ENCODE peak calls at places on chromosomes 1 and 21, in six cellular contexts. F is ascending aorta, Z is H9, A is AG09309, X is fibroblast of mammary gland, S is endodermal cell. W is an unnamed sample.

GRCh38 chr1:5594056-5594956 is 397.9 kb downstream of the NPHP4 start:
- DNase-seq in F (no peak), Z (peak), A (no peak), X (no peak), S (no peak), W (peak)

GRCh38 chr21:36891123-36891522 is 75.3 kb downstream of the HLCS start:
- DNase-seq in F (no peak), Z (no peak), A (no peak), X (no peak), S (no peak), W (no peak)

GRCh38 chr1:170917373-170917772 is 18.0 kb upstream of the MROH9 start:
- DNase-seq in F (no peak), Z (no peak), A (no peak), X (no peak), S (no peak), W (no peak)

GRCh38 chr1:161440312-161440894 is 64.9 kb upstream of the FCGR2A start:
- DNase-seq in F (no peak), Z (peak), A (no peak), X (peak), S (peak), W (peak)

GRCh38 chr1:153962088-153963029 is 978 bp downstream of the SLC39A1 start:
- DNase-seq in F (no peak), Z (no peak), A (no peak), X (peak), S (peak), W (no peak)

GRCh38 chr1:153669606-153670005 is 1.2 kb downstream of the ILF2 start:
- DNase-seq in F (no peak), Z (no peak), A (no peak), X (no peak), S (no peak), W (no peak)

GRCh38 chr1:16249838-16250241 is 12.9 kb upstream of the CPLANE2 start:
- DNase-seq in F (no peak), Z (no peak), A (peak), X (peak), S (no peak), W (no peak)

GRCh38 chr21:16534408-16535099 is 804.8 kb downstream of the USP25 start:
- DNase-seq in F (no peak), Z (no peak), A (peak), X (peak), S (no peak), W (peak)

GRCh38 chr21:44701541-44701940 is 4.6 kb downstream of the KRTAP10-12 start:
- DNase-seq in F (no peak), Z (no peak), A (no peak), X (no peak), S (peak), W (peak)

GRCh38 chr1:244460195-244460594 is 878 bp upstream of the CATSPERE start:
- DNase-seq in F (no peak), Z (peak), A (no peak), X (peak), S (no peak), W (no peak)

GRCh38 chr1:2894381-2895041 is 93.0 kb upstream of the TTC34 start:
- DNase-seq in F (no peak), Z (no peak), A (no peak), X (no peak), S (no peak), W (no peak)

GRCh38 chr1:234940841-234941240 is 187.8 kb downstream of the TOMM20 start:
- DNase-seq in F (no peak), Z (no peak), A (no peak), X (no peak), S (no peak), W (no peak)

GRCh38 chr21:32516729-32517649 is 68.3 kb downstream of the TCP10L start:
- DNase-seq in F (no peak), Z (no peak), A (peak), X (peak), S (no peak), W (no peak)

DNA sequence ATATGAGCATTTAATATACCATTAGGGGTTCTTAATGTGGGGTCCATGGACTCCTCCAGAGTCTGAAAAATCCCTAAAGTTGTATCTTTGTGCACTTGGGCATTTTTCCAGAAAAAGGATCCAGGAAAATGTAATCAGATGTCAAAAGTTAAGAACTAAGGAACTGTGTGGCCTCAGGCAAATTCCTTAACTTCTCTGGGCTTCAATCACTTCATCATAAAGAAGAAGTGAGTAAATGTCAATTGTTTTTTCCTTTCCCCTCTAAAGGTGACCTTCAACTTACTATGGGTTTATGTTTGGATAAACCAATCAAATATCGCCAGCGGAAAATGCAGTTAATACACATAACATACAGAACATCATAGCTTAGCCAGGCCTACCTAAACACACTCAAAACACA is 2.5 kb downstream of the MAD2L2 start:
- DNase-seq in F (no peak), Z (no peak), A (no peak), X (no peak), S (no peak), W (no peak)
- TF ChIP-seq CTCF in F (no peak), Z (no peak), A (no peak), X (no peak), S (no peak), W (no peak)

DNA sequence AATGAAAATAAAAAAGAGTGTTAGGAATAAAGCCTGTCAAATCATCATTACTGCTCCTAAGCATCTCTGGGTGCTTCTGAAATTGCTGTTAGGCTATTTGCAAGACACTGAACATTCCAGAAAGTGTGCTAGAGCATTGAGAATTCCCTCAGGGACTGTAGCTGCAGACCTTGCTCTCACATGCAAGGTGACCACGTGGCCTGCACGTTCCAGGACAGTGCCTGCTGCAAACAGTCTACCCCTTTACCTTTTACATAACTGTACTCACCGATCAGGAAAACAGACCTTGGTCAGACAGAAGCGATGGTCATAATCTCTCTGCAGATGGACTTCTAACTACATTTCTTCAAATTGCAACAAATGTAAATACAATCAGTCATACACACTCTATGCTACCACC is 164.5 kb downstream of the PSMG1 start:
- DNase-seq in F (no peak), Z (no peak), A (no peak), X (no peak), S (no peak), W (no peak)
- TF ChIP-seq CTCF in F (no peak), Z (no peak), A (no peak), X (no peak), S (no peak), W (no peak)

GRCh38 chr1:79396901-79397300 is 390.4 kb upstream of the ADGRL4 start:
- DNase-seq in F (no peak), Z (no peak), A (no peak), X (no peak), S (no peak), W (no peak)
- TF ChIP-seq CTCF in F (no peak), Z (no peak), A (no peak), X (no peak), S (no peak), W (no peak)

GRCh38 chr1:44002165-44002564 is 10.8 kb downstream of the CCDC24 start:
- DNase-seq in F (no peak), Z (no peak), A (no peak), X (no peak), S (no peak), W (no peak)

GRCh38 chr1:44000266-44000665 is 8.9 kb downstream of the CCDC24 start:
- DNase-seq in F (no peak), Z (no peak), A (no peak), X (no peak), S (peak), W (no peak)

GRCh38 chr1:43997979-43998378 is 6.6 kb downstream of the CCDC24 start:
- DNase-seq in F (no peak), Z (no peak), A (no peak), X (no peak), S (no peak), W (no peak)

GRCh38 chr1:43999455-43999854 is 8.1 kb downstream of the CCDC24 start:
- DNase-seq in F (no peak), Z (no peak), A (no peak), X (no peak), S (no peak), W (no peak)

DNA sequence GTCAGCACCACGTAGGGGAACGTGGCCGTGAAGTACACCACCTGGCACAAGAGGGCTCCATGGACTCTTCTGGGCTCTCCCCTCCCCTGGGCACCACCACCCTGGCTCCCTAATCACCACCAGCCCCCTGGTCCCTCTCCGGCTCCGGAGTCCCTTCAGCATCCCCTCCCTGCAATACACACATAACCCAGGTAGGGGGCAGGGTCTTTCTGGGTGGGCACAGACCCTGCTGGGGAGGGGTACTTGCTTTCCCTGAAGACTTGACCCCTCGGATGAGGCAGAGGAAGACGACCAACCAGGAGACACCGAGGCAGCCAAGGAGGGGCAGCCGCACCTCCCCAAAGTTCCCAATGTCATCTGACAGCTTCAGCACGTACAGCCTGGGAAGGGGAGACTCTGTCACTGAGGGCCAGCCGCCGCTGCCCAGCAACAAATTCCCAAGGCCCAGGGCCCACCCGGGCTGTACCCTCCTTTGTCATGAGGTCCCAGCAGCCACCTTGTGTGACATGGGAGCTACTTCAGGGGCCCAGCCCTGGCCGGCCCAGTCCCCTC is 11.3 kb downstream of the CCDC24 start:
- DNase-seq in F (no peak), Z (peak), A (no peak), X (no peak), S (peak), W (no peak)
- TF ChIP-seq CTCF in F (no peak), Z (peak), A (peak), X (peak), S (peak), W (peak)

DNA sequence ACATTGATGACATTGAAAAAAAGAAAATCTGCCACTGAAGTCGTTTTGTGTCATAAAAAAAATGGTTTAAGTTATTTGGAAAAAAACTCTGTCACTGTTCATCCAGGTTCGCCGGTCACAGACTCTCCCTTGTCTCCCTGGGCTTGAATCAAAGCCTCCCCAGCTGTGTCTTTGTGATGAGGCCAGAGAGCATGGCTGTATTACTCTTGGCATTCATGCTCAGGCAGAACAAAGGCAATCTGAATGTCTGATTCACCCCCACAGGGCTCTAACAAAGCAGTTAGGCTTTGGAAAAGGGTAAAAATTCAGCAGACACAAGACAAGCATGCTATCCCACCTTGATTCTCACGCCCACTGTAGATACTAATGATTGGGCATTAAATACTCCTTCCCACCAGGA is 304.3 kb upstream of the PLD5 start:
- DNase-seq in F (no peak), Z (peak), A (no peak), X (no peak), S (no peak), W (no peak)
- TF ChIP-seq CTCF in F (no peak), Z (no peak), A (no peak), X (no peak), S (no peak), W (no peak)

GRCh38 chr1:53321366-53321765 is 6.5 kb downstream of the LRP8 start:
- DNase-seq in F (no peak), Z (peak), A (no peak), X (no peak), S (peak), W (no peak)
- TF ChIP-seq CTCF in F (no peak), Z (peak), A (peak), X (no peak), S (peak), W (no peak)

DNA sequence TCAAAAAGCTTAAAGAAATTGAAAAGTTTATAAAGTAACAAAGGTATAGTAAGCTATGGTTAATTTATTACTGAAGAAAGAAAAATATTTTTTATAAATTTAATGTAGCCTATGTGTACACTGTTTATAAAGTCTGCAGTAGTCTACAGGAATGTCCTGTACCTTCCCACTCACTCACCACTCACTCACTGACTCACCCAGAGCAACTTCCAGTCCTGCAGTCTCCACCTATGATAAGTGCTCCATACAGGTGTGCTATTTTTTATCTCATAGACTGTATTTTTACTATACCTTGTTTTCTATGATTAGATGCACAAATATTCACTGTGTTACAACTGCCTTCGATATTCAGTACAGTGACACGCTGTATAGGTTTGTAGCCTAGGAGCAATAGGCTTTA is 106.6 kb downstream of the NR5A2 start:
- DNase-seq in F (no peak), Z (no peak), A (no peak), X (no peak), S (no peak), W (no peak)
- TF ChIP-seq CTCF in F (no peak), Z (no peak), A (no peak), X (no peak), S (no peak), W (no peak)

DNA sequence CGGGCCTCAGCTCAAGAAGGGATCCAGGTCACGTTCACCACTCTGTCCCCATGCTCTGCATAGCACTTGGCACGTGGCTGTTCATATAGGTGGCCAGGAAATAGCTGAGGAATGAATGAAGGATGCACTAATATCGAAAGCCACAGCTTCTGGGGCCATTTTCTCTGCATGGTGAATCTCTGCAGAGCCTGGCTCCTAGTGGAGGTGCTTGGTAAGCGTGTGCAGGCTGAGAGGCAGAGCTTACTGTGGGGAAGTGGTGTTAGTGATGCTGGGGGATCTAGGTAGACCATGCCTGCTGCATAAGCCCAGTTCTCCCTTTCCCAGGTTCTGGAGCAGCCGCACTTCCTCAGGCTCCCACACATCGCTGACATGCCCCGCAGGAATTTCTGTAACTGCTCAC is 8.3 kb downstream of the CSRP1 start:
- DNase-seq in F (no peak), Z (no peak), A (no peak), X (no peak), S (no peak), W (no peak)
- TF ChIP-seq CTCF in F (no peak), Z (no peak), A (no peak), X (no peak), S (peak), W (no peak)

W was measured in mesothelial cell of epicardium.